ENCODE peak calls at places on chromosomes 5 and 9, in four cellular contexts. One of them, this sample, is unnamed.
A peak's percentile ranks its signal among the peaks of the same experiment; 100 is the strongest.

GRCh38 chr9:92980085-92980745 is 32.9 kb downstream of the FGD3 start:
- DNase-seq in mesenchymal stem cell: no peak
- DNase-seq in IMR-90: no peak
- DNase-seq in neuronal stem cell: no peak
- DNase-seq in this sample: no peak

GRCh38 chr5:146772881-146773440 is 105.6 kb downstream of the PPP2R2B start:
- DNase-seq in mesenchymal stem cell: no peak
- DNase-seq in IMR-90: no peak
- DNase-seq in neuronal stem cell: no peak
- DNase-seq in this sample: no peak

GRCh38 chr5:141100243-141100805 is at the start of gene PCDHB3:
- DNase-seq in mesenchymal stem cell: peak; percentile 38
- DNase-seq in IMR-90: peak; percentile 16
- DNase-seq in neuronal stem cell: no peak
- DNase-seq in this sample: peak; percentile 85

GRCh38 chr5:71719092-71719964 is at the start of gene CARTPT:
- DNase-seq in mesenchymal stem cell: peak; percentile 22
- DNase-seq in IMR-90: peak; percentile 6
- DNase-seq in neuronal stem cell: peak; percentile 63
- DNase-seq in this sample: peak; percentile 72

GRCh38 chr5:104533498-104533897 is 970.9 kb upstream of the NUDT12 start:
- DNase-seq in mesenchymal stem cell: no peak
- DNase-seq in IMR-90: no peak
- DNase-seq in neuronal stem cell: no peak
- DNase-seq in this sample: no peak

GRCh38 chr5:80655231-80655784 is 525 bp upstream of the DHFR start:
- DNase-seq in mesenchymal stem cell: peak; percentile 44
- DNase-seq in IMR-90: peak; percentile 32
- DNase-seq in neuronal stem cell: no peak
- DNase-seq in this sample: no peak

GRCh38 chr5:122063836-122064235 is 14.2 kb downstream of the LOX start:
- DNase-seq in mesenchymal stem cell: peak; percentile 27
- DNase-seq in IMR-90: peak; percentile 79
- DNase-seq in neuronal stem cell: no peak
- DNase-seq in this sample: no peak

GRCh38 chr5:142806769-142807377 is 36.7 kb downstream of the ARHGAP26 start:
- DNase-seq in mesenchymal stem cell: no peak
- DNase-seq in IMR-90: no peak
- DNase-seq in neuronal stem cell: no peak
- DNase-seq in this sample: peak; percentile 26

GRCh38 chr9:116238751-116239340 is 85.3 kb downstream of the PAPPA start:
- DNase-seq in mesenchymal stem cell: peak; percentile 30
- DNase-seq in IMR-90: peak; percentile 63
- DNase-seq in neuronal stem cell: no peak
- DNase-seq in this sample: no peak

DNA sequence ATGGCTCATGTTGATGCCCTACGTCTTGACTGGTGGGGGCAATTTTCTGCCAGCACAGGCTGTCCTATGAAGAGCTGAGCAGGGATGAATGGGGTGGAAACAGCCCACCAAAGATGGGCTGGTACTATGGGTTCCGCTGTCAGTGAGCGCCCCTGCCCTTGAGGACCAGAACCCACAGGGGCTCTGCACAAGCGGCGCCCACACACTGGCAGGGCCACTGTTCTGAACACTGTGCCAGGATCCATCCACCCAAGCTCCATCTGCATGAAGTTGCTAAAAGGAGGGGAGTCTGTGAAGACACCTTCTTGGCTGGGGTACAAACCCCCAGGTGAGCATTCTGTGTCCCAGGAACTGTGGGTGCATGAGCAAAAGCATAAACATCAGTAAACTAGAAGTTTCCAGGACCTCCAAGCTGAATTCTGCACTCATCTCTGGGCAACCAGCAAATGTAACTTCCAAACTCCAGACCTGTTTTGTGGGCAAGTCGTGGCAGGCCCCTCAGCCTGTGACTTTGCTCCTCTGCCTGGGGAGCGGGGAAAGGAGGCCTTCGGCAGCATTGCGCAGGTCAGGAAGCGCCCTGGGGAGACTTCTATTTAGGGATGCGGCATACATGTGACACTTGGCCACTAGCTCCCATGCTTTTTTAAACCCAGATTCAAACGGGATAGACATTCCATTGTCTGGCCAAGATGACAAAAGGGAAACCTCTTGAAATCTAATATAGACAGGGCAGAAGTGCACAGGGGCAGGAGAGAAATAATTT is 48.9 kb downstream of the PTPN3 start:
- DNase-seq in mesenchymal stem cell: no peak
- DNase-seq in IMR-90: no peak
- DNase-seq in neuronal stem cell: no peak
- DNase-seq in this sample: no peak
- H2BK5ac ChIP-seq in mesenchymal stem cell: no peak overlapping the region
- H2BK5ac ChIP-seq in IMR-90: no peak overlapping the region
- H2BK5ac ChIP-seq in neuronal stem cell: no peak overlapping the region
- H2BK5ac ChIP-seq in this sample: no peak overlapping the region

GRCh38 chr5:87411586-87412416 is 929 bp downstream of the CCNH start:
- DNase-seq in mesenchymal stem cell: peak; percentile 66
- DNase-seq in IMR-90: peak; percentile 63
- DNase-seq in neuronal stem cell: peak; percentile 0
- DNase-seq in this sample: peak; percentile 55
- H2BK5ac ChIP-seq in mesenchymal stem cell: no peak overlapping the region
- H2BK5ac ChIP-seq in IMR-90: peak overlapping the region; percentile 84
- H2BK5ac ChIP-seq in neuronal stem cell: no peak overlapping the region
- H2BK5ac ChIP-seq in this sample: no peak overlapping the region

GRCh38 chr5:115054387-115054951 is 115.2 kb downstream of the TRIM36 start:
- DNase-seq in mesenchymal stem cell: no peak
- DNase-seq in IMR-90: no peak
- DNase-seq in neuronal stem cell: no peak
- DNase-seq in this sample: no peak

GRCh38 chr5:115050860-115051259 is 118.8 kb downstream of the TRIM36 start:
- DNase-seq in mesenchymal stem cell: no peak
- DNase-seq in IMR-90: no peak
- DNase-seq in neuronal stem cell: no peak
- DNase-seq in this sample: no peak

DNA sequence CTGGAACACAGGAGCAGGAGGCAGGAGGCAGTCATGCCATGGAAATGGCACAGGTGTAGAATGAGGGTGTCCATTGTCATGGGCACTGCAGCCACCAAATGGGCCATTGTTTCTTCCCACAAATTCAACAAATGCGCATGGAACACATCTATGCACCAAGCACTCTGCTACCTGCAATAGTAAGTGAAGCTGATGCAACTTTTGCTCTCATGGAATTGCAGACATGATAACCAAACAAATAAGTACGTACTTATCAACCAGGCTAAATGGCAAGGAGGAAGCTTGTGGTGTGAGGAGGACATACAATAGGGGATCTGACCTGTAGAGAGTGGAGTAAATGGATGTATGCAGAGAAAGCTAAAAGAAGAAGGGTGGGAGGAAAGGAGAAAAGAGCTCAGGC is 116.8 kb downstream of the TRIM36 start:
- DNase-seq in mesenchymal stem cell: no peak
- DNase-seq in IMR-90: no peak
- DNase-seq in neuronal stem cell: no peak
- DNase-seq in this sample: no peak
- H2BK5ac ChIP-seq in mesenchymal stem cell: no peak overlapping the region
- H2BK5ac ChIP-seq in IMR-90: no peak overlapping the region
- H2BK5ac ChIP-seq in neuronal stem cell: no peak overlapping the region
- H2BK5ac ChIP-seq in this sample: no peak overlapping the region

GRCh38 chr5:173859315-173860038 is 28.7 kb upstream of the CPEB4 start:
- DNase-seq in mesenchymal stem cell: no peak
- DNase-seq in IMR-90: no peak
- DNase-seq in neuronal stem cell: no peak
- DNase-seq in this sample: peak; percentile 78
- H2BK5ac ChIP-seq in mesenchymal stem cell: no peak overlapping the region
- H2BK5ac ChIP-seq in IMR-90: no peak overlapping the region
- H2BK5ac ChIP-seq in neuronal stem cell: no peak overlapping the region
- H2BK5ac ChIP-seq in this sample: no peak overlapping the region

DNA sequence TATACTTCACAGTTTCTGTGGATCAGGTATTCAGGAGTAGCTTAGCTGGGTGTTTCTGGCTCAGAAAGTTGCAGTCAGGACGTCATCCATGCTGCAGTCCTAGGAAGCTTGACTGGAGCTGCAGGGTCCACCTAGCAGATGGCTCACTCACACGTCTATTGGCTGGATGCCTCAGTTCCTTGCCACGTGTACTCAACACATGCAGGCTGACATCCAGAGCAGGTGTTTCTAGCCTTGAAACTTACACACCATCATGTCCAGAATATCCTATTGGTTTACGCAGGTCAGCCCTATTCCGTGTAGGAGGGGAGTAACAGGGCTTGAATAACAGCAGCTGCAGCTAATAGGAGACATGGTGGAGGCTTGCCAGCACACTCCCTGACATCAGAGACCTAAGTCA is 473.5 kb downstream of the ACTL7B start:
- DNase-seq in mesenchymal stem cell: no peak
- DNase-seq in IMR-90: no peak
- DNase-seq in neuronal stem cell: no peak
- DNase-seq in this sample: no peak
- H2BK5ac ChIP-seq in mesenchymal stem cell: no peak overlapping the region
- H2BK5ac ChIP-seq in IMR-90: no peak overlapping the region
- H2BK5ac ChIP-seq in neuronal stem cell: no peak overlapping the region
- H2BK5ac ChIP-seq in this sample: no peak overlapping the region

GRCh38 chr9:133375116-133375723 is 640 bp downstream of the SURF4 start:
- DNase-seq in mesenchymal stem cell: peak; percentile 72
- DNase-seq in IMR-90: peak; percentile 46
- DNase-seq in neuronal stem cell: peak; percentile 23
- DNase-seq in this sample: peak; percentile 63
- H2BK5ac ChIP-seq in mesenchymal stem cell: peak overlapping the region; percentile 97
- H2BK5ac ChIP-seq in IMR-90: peak overlapping the region; percentile 86
- H2BK5ac ChIP-seq in neuronal stem cell: peak overlapping the region; percentile 2
- H2BK5ac ChIP-seq in this sample: no peak overlapping the region

GRCh38 chr5:83494666-83495065 is 23.1 kb downstream of the VCAN start:
- DNase-seq in mesenchymal stem cell: no peak
- DNase-seq in IMR-90: no peak
- DNase-seq in neuronal stem cell: no peak
- DNase-seq in this sample: peak; percentile 95
- H2BK5ac ChIP-seq in mesenchymal stem cell: no peak overlapping the region
- H2BK5ac ChIP-seq in IMR-90: peak overlapping the region; percentile 20
- H2BK5ac ChIP-seq in neuronal stem cell: no peak overlapping the region
- H2BK5ac ChIP-seq in this sample: peak overlapping the region; percentile 79

DNA sequence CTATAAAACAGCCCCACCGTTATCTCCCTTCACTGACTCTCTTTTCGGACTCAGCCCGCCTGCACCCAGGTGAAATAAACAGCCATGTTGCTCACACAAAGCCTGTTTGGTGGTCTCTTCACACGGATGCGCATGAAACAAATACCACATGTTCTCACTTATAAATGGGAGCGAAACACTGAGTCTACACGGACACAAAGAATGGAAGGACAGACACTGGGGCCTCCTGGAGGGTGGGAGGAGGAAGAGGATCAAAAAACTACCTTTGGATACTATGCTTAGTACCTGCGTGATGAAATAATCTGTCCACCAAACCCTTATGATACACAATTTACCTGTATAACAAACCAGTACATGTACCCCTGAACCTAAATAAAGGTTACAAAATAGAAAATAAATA is 98.6 kb downstream of the ICE1 start:
- DNase-seq in mesenchymal stem cell: no peak
- DNase-seq in IMR-90: no peak
- DNase-seq in neuronal stem cell: no peak
- DNase-seq in this sample: no peak
- H2BK5ac ChIP-seq in mesenchymal stem cell: no peak overlapping the region
- H2BK5ac ChIP-seq in IMR-90: no peak overlapping the region
- H2BK5ac ChIP-seq in neuronal stem cell: no peak overlapping the region
- H2BK5ac ChIP-seq in this sample: no peak overlapping the region

This sample was measured in mesendoderm.